ENCODE peak calls at places on chromosomes 2 and 18, in nine cellular contexts. J is stromal cell of bone marrow; U is dorsolateral prefrontal cortex; A is M059J; O is spleen; X is activated naive CD8-positive, alpha-beta T cell treated with anti-CD3 and anti-CD28 coated beads, Interleukin-2, amount 50 U/mL, for 24 hours; I is NCI-H2081; H is mesendoderm; K is CD4-positive, CD25-positive, alpha-beta regulatory T cell. M is an unnamed sample.

GRCh38 chr2:120381661-120382060 is 35.7 kb downstream of the INHBB start:
- DNase-seq in J (no peak), U (no peak), A (no peak), O (no peak), X (no peak), I (no peak), H (no peak), K (no peak), M (no peak)

GRCh38 chr18:74796928-74797576 is 199.4 kb downstream of the ZNF407 start:
- DNase-seq in J (no peak), U (no peak), A (peak), O (no peak), X (no peak), I (peak), H (peak), K (no peak), M (no peak)

GRCh38 chr18:55078289-55078916 is 119.1 kb upstream of the CCDC68 start:
- DNase-seq in J (no peak), U (no peak), A (no peak), O (no peak), X (no peak), I (no peak), H (peak), K (no peak), M (no peak)

GRCh38 chr2:113010088-113010487 is 4.8 kb downstream of the IL36A start:
- DNase-seq in J (peak), U (no peak), A (peak), O (no peak), X (no peak), I (no peak), H (peak), K (no peak), M (no peak)

GRCh38 chr2:220006152-220006551 is 378.7 kb downstream of the SLC4A3 start:
- DNase-seq in J (peak), U (no peak), A (peak), O (no peak), X (no peak), I (no peak), H (no peak), K (no peak), M (no peak)

GRCh38 chr18:35376393-35376741 is 770 bp downstream of the ZNF396 start:
- DNase-seq in J (no peak), U (no peak), A (no peak), O (peak), X (peak), I (no peak), H (peak), K (peak), M (peak)

GRCh38 chr2:219418155-219418569 is at the start of gene DES:
- DNase-seq in J (no peak), U (no peak), A (no peak), O (no peak), X (no peak), I (no peak), H (no peak), K (no peak), M (no peak)

GRCh38 chr2:29360016-29360784 is 245.0 kb downstream of the CLIP4 start:
- DNase-seq in J (no peak), U (no peak), A (peak), O (no peak), X (no peak), I (no peak), H (no peak), K (no peak), M (no peak)

GRCh38 chr2:46748121-46748520 is 167.5 kb downstream of the MCFD2 start:
- DNase-seq in J (no peak), U (no peak), A (peak), O (no peak), X (no peak), I (no peak), H (no peak), K (no peak), M (no peak)

GRCh38 chr18:35917043-35917442 is 55.4 kb upstream of the RMP24 start:
- DNase-seq in J (no peak), U (no peak), A (no peak), O (no peak), X (no peak), I (no peak), H (no peak), K (no peak), M (no peak)

GRCh38 chr18:49744395-49744987 is 68.8 kb downstream of the ACAA2 start:
- DNase-seq in J (no peak), U (peak), A (no peak), O (no peak), X (no peak), I (no peak), H (no peak), K (no peak), M (no peak)

GRCh38 chr18:41073372-41073954 is 881.6 kb upstream of the PIK3C3 start:
- DNase-seq in J (peak), U (no peak), A (peak), O (no peak), X (no peak), I (no peak), H (no peak), K (no peak), M (no peak)

GRCh38 chr18:48893559-48894265 is 57.1 kb downstream of the SMAD7 start:
- DNase-seq in J (no peak), U (no peak), A (no peak), O (peak), X (no peak), I (no peak), H (no peak), K (no peak), M (no peak)

GRCh38 chr18:43524260-43524659 is 247.0 kb upstream of the SYT4 start:
- DNase-seq in J (no peak), U (no peak), A (no peak), O (no peak), X (no peak), I (no peak), H (no peak), K (no peak), M (no peak)

M was measured in activated CD4-positive, alpha-beta T cell treated with anti-CD3 and anti-CD28 coated beads, Interleukin-2, amount 10 ng/mL, durations not matched to agents 7 days and 5 days.